ENCODE peak calls at places on chromosomes 13 and 19, in six cellular contexts. E is K562, K is A549, D is PC-9, N is astrocyte, V is fibroblast of mammary gland. J is an unnamed sample.

GRCh38 chr19:51689751-51690358 is 3.3 kb upstream of the SPACA6 start:
- DNase-seq in V (no peak), N (no peak), E (peak; percentile 75), D (peak; percentile 53), K (peak; percentile 87), J (no peak)

GRCh38 chr19:8265872-8266271 is 42.3 kb downstream of the CD320 start:
- DNase-seq in V (no peak), D (no peak), K (no peak), N (no peak), E (no peak), J (no peak)

GRCh38 chr19:8455018-8455417 is 10.2 kb downstream of the HNRNPM start:
- DNase-seq in V (no peak), E (no peak), K (no peak), N (no peak), D (no peak), J (no peak)

GRCh38 chr13:23504188-23504587 is 66.0 kb upstream of the TNFRSF19 start:
- DNase-seq in D (peak; percentile 11), V (peak; percentile 36), K (no peak), E (no peak), N (peak; percentile 73), J (no peak)

GRCh38 chr13:50990540-50991506 is 81.2 kb downstream of the RNASEH2B start:
- DNase-seq in K (no peak), D (no peak), N (peak; percentile 66), E (peak; percentile 7), V (peak; percentile 73), J (no peak)

GRCh38 chr13:95809429-95809828 is 132.5 kb downstream of the DNAJC3 start:
- DNase-seq in E (no peak), V (no peak), K (no peak), D (no peak), N (no peak), J (no peak)

GRCh38 chr19:16562608-16563025 is 9.6 kb downstream of the SLC35E1 start:
- DNase-seq in D (no peak), V (no peak), E (peak; percentile 57), K (no peak), N (no peak), J (no peak)

GRCh38 chr13:105918842-105919741 is 616.4 kb downstream of the EFNB2 start:
- DNase-seq in N (peak; percentile 76), K (peak; percentile 73), D (peak; percentile 79), E (peak; percentile 1), V (peak; percentile 83), J (no peak)

GRCh38 chr13:90760639-90761038 is 586.8 kb upstream of the MIR17HG start:
- DNase-seq in V (no peak), K (no peak), N (no peak), E (no peak), D (no peak), J (no peak)

GRCh38 chr13:107563099-107563925 is 652.0 kb downstream of the LIG4 start:
- DNase-seq in D (no peak), N (no peak), K (no peak), V (no peak), E (no peak), J (no peak)

GRCh38 chr19:33689886-33690285 is 68.1 kb downstream of the CHST8 start:
- DNase-seq in E (no peak), N (no peak), K (no peak), D (no peak), V (no peak), J (no peak)

GRCh38 chr13:32829676-32830091 is 186.5 kb upstream of the KL start:
- DNase-seq in K (peak; percentile 34), V (peak; percentile 47), D (peak; percentile 74), N (peak; percentile 71), E (no peak), J (no peak)

GRCh38 chr13:92573467-92574057 is 653.0 kb upstream of the GPC6 start:
- DNase-seq in E (peak; percentile 37), V (peak; percentile 17), N (peak; percentile 10), K (peak; percentile 12), D (no peak), J (no peak)

GRCh38 chr13:32581177-32581786 is 5.0 kb upstream of the PDS5B start:
- DNase-seq in K (no peak), V (peak; percentile 48), D (no peak), N (peak; percentile 4), E (peak; percentile 11), J (no peak)

GRCh38 chr19:30387311-30388115 is 15.3 kb downstream of the ZNF536 start:
- DNase-seq in V (no peak), N (no peak), D (no peak), K (no peak), E (no peak), J (no peak)

GRCh38 chr13:71831716-71832115 is 35.3 kb downstream of the DACH1 start:
- DNase-seq in K (no peak), V (no peak), D (no peak), E (peak; percentile 3), N (no peak), J (no peak)

GRCh38 chr13:113548171-113548641 is 36.3 kb upstream of the TFDP1 start:
- DNase-seq in K (no peak), N (peak; percentile 80), V (peak; percentile 66), E (no peak), D (no peak), J (no peak)

GRCh38 chr19:12867120-12868099 is 13.8 kb downstream of the DNASE2 start:
- DNase-seq in N (peak; percentile 7), D (peak; percentile 83), V (peak; percentile 45), E (peak; percentile 92), K (peak; percentile 52), J (no peak)

GRCh38 chr19:40214936-40215335 is 3.2 kb downstream of the TTC9B start:
- DNase-seq in N (no peak), D (no peak), E (no peak), K (no peak), V (no peak), J (no peak)

GRCh38 chr13:40506592-40507446 is 159.6 kb downstream of the FOXO1 start:
- DNase-seq in D (no peak), N (no peak), E (no peak), V (no peak), K (no peak), J (no peak)

GRCh38 chr19:51807925-51808324 is 13.0 kb downstream of the FPR3 start:
- DNase-seq in K (no peak), V (no peak), E (no peak), D (no peak), N (no peak), J (no peak)

GRCh38 chr13:78428646-78429045 is 174.7 kb downstream of the POU4F1 start:
- DNase-seq in N (no peak), E (no peak), K (no peak), V (no peak), D (no peak), J (no peak)

GRCh38 chr13:36848228-36848982 is 29.4 kb downstream of the RFXAP start:
- DNase-seq in V (peak; percentile 24), K (peak; percentile 6), E (peak; percentile 48), N (no peak), D (no peak), J (no peak)

DNA sequence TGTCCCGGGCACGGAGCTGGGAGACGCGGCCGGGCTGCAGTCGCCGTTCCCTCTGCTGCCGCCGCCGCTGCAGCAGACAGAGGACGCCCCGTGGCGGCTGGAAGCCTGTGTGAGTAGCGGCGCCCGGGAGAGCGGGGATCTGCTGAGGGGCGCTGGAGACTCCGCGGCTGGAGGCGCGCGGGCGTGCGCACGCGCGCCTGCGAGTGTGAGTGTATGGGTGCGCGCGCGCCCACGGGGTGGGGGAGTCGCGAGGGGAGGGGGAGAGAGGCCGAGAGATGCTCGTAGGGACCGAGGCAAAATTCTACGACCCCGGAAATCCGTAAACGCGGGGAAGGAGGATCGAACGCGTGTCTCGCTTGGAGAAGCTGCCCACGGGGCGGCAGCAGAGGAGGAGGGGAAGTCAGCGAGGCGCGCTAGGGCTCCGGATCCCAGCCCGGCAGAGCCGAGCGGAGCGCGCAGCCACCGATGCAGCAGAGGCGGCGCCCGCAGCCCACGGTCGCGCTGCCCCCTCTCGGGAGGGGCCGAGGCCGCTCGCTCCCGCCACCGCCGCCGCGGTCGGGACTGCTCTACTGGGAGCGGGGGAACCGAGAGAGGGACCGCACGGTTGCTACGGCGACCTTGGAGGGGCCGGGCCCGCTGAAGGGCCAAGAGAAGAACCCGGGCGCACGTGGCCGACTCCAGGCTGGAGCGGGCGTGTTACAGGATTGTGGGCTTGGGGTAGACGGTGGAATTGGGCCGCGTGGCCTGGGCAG is at the start of gene ENOX1:
- DNase-seq in E (no peak), V (peak; percentile 73), K (peak; percentile 54), D (peak; percentile 32), N (peak; percentile 51), J (no peak)
- TF ChIP-seq CTCF in E (no peak), V (no peak), K (peak; percentile 11), D (no peak), N (no peak), J (no peak)

GRCh38 chr13:31538067-31539042 is 201.0 kb upstream of the RXFP2 start:
- DNase-seq in N (peak; percentile 20), K (peak; percentile 18), D (peak; percentile 4), V (peak; percentile 68), E (peak; percentile 11), J (no peak)
- TF ChIP-seq CTCF in N (peak; percentile 65), K (peak; percentile 20), D (peak; percentile 56), V (peak; percentile 87), E (peak; percentile 43), J (peak; percentile 73)

GRCh38 chr19:6048348-6048747 is 62.0 kb downstream of the RFX2 start:
- DNase-seq in E (no peak), V (no peak), D (no peak), K (no peak), N (no peak), J (no peak)

GRCh38 chr19:6045108-6045507 is 65.2 kb downstream of the RFX2 start:
- DNase-seq in E (no peak), N (no peak), D (no peak), V (no peak), K (no peak), J (no peak)

GRCh38 chr19:6047256-6047655 is 63.0 kb downstream of the RFX2 start:
- DNase-seq in D (no peak), K (no peak), V (no peak), N (no peak), E (no peak), J (no peak)

GRCh38 chr19:6048808-6049405 is 61.4 kb downstream of the RFX2 start:
- DNase-seq in E (peak; percentile 89), D (peak; percentile 64), N (no peak), V (peak; percentile 68), K (peak; percentile 71), J (no peak)

DNA sequence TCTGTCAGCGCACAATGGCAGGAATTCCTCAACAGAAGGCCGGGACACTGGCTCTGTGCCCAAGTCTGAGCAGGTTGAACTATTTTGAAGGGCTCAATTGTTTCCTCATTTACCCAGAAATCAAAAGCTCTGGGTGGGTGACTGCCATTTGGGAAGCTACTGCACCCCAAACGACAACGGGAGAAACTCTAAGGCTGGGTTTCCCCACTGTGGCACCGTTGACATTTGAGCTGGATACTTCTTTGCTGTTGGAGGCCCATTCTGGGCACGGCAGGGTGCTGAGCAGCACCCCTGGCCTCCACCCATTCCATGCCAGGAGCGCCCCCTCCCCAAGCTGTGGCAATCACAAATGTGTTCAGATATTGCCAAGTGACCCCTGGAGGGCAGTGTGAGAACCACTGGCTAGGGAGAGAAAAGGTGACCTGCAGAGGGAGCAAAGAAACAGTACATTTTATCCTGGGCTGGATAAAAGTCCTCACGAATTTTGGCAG is 62.5 kb downstream of the RFX2 start:
- DNase-seq in K (peak; percentile 58), V (peak; percentile 46), E (peak; percentile 68), D (no peak), N (no peak), J (no peak)
- TF ChIP-seq CTCF in K (peak; percentile 67), V (peak; percentile 75), E (peak; percentile 99), D (peak; percentile 67), N (peak; percentile 75), J (peak; percentile 83)

DNA sequence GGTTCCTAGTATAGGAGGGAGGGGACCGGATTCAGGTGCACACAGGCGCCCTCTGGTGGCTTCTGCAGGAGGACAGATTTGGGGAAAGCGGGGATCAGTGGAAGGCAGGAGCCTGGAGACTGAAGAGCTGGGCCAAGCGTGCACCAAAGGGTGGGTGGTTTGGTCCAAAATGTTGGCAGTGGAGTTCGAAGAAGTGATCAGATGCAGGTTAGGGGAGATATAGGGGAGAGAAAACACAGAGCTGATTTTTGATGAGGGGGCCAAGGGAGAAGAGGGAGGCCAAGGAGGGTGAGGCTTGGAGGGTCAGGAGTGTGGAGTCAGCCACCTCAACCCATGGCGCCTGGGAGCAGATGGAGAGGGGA is 6.8 kb upstream of the CARM1 start:
- DNase-seq in K (peak; percentile 65), N (peak; percentile 32), V (peak; percentile 71), E (peak; percentile 90), D (peak; percentile 78), J (peak; percentile 42)
- TF ChIP-seq CTCF in K (peak; percentile 71), N (peak; percentile 85), V (peak; percentile 91), E (peak; percentile 93), D (peak; percentile 95), J (peak; percentile 95)

J was measured in AG09319.